ENCODE peak calls at places on chromosomes 13 and 19, in four cellular contexts. One of them, this sample, is unnamed.

GRCh38 chr19:19113040-19113541 is 25.2 kb downstream of the TMEM161A start:
- DNase-seq in IMR-90: peak
- DNase-seq in A549: peak
- DNase-seq in HepG2: peak
- DNase-seq in this sample: peak

GRCh38 chr19:10566658-10567410 is 1.0 kb upstream of the KRI1 start:
- DNase-seq in HepG2: no peak
- DNase-seq in IMR-90: no peak
- DNase-seq in A549: no peak
- DNase-seq in this sample: peak

GRCh38 chr19:662962-663681 is at the start of gene RNF126:
- DNase-seq in IMR-90: peak
- DNase-seq in HepG2: peak
- DNase-seq in A549: peak
- DNase-seq in this sample: peak

GRCh38 chr13:59666504-59666903 is 497.2 kb downstream of the DIAPH3 start:
- DNase-seq in HepG2: no peak
- DNase-seq in IMR-90: peak
- DNase-seq in A549: no peak
- DNase-seq in this sample: no peak

GRCh38 chr13:50081106-50081898 is 66.1 kb downstream of the KCNRG start:
- DNase-seq in HepG2: no peak
- DNase-seq in A549: peak
- DNase-seq in IMR-90: no peak
- DNase-seq in this sample: peak

GRCh38 chr13:109180905-109181425 is 551.6 kb downstream of the MYO16 start:
- DNase-seq in A549: no peak
- DNase-seq in IMR-90: peak
- DNase-seq in HepG2: peak
- DNase-seq in this sample: no peak

GRCh38 chr19:22137791-22138190 is 59.0 kb downstream of the ZNF676 start:
- DNase-seq in HepG2: no peak
- DNase-seq in IMR-90: no peak
- DNase-seq in A549: no peak
- DNase-seq in this sample: no peak

GRCh38 chr19:10116085-10116865 is 3.4 kb downstream of the EIF3G start:
- DNase-seq in IMR-90: no peak
- DNase-seq in A549: no peak
- DNase-seq in HepG2: no peak
- DNase-seq in this sample: no peak

GRCh38 chr13:102651892-102652291 is 43.0 kb downstream of the METTL21C start:
- DNase-seq in HepG2: no peak
- DNase-seq in IMR-90: peak
- DNase-seq in A549: no peak
- DNase-seq in this sample: no peak

GRCh38 chr19:40416918-40417713 is 3.9 kb upstream of the PRX start:
- DNase-seq in A549: peak
- DNase-seq in IMR-90: peak
- DNase-seq in HepG2: peak
- DNase-seq in this sample: peak

GRCh38 chr13:51806571-51806970 is 2.6 kb upstream of the DHRS12 start:
- DNase-seq in IMR-90: peak
- DNase-seq in A549: peak
- DNase-seq in HepG2: no peak
- DNase-seq in this sample: no peak

GRCh38 chr19:45653634-45654033 is 14.4 kb upstream of the GIPR start:
- DNase-seq in HepG2: no peak
- DNase-seq in IMR-90: no peak
- DNase-seq in A549: no peak
- DNase-seq in this sample: no peak
- TF ChIP-seq MAZ in HepG2: no peak
- TF ChIP-seq MAZ in IMR-90: no peak
- TF ChIP-seq MAZ in A549: no peak
- TF ChIP-seq MAZ in this sample: no peak

GRCh38 chr13:95593462-95593861 is 40.9 kb downstream of the CLDN10 start:
- DNase-seq in A549: no peak
- DNase-seq in HepG2: no peak
- DNase-seq in IMR-90: no peak
- DNase-seq in this sample: no peak

GRCh38 chr13:95588721-95589120 is 36.2 kb downstream of the CLDN10 start:
- DNase-seq in A549: no peak
- DNase-seq in IMR-90: peak
- DNase-seq in HepG2: no peak
- DNase-seq in this sample: no peak

GRCh38 chr13:95585867-95586266 is 33.3 kb downstream of the CLDN10 start:
- DNase-seq in A549: no peak
- DNase-seq in IMR-90: no peak
- DNase-seq in HepG2: no peak
- DNase-seq in this sample: no peak

DNA sequence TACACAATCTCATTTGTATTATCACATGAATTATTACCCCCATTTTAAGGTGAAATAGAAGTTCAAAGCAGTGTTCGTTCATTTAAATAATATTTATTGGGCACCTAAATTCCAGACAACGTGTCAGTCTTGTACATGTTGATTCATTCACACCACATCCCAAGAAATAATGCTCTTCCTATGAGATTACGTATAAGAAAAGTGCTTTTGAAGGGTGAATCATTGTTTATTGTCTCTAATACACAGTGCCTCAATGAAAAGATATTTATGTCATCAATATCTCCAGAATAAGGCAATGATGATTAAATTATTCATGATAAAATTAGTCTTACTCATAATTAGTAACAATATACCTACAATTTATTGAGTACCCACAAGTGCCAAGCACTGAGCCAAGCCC is 35.6 kb downstream of the CLDN10 start:
- DNase-seq in A549: no peak
- DNase-seq in IMR-90: no peak
- DNase-seq in HepG2: no peak
- DNase-seq in this sample: no peak
- TF ChIP-seq MAZ in A549: no peak
- TF ChIP-seq MAZ in IMR-90: no peak
- TF ChIP-seq MAZ in HepG2: no peak
- TF ChIP-seq MAZ in this sample: no peak

GRCh38 chr13:38369058-38369457 is 19.4 kb downstream of the UFM1 start:
- DNase-seq in HepG2: no peak
- DNase-seq in A549: no peak
- DNase-seq in IMR-90: no peak
- DNase-seq in this sample: no peak

GRCh38 chr13:38372818-38373217 is 23.2 kb downstream of the UFM1 start:
- DNase-seq in A549: no peak
- DNase-seq in IMR-90: no peak
- DNase-seq in HepG2: no peak
- DNase-seq in this sample: no peak

GRCh38 chr13:38363219-38363618 is 13.6 kb downstream of the UFM1 start:
- DNase-seq in IMR-90: no peak
- DNase-seq in HepG2: no peak
- DNase-seq in A549: no peak
- DNase-seq in this sample: no peak

GRCh38 chr13:38361551-38362262 is 12.1 kb downstream of the UFM1 start:
- DNase-seq in HepG2: no peak
- DNase-seq in IMR-90: no peak
- DNase-seq in A549: no peak
- DNase-seq in this sample: no peak

DNA sequence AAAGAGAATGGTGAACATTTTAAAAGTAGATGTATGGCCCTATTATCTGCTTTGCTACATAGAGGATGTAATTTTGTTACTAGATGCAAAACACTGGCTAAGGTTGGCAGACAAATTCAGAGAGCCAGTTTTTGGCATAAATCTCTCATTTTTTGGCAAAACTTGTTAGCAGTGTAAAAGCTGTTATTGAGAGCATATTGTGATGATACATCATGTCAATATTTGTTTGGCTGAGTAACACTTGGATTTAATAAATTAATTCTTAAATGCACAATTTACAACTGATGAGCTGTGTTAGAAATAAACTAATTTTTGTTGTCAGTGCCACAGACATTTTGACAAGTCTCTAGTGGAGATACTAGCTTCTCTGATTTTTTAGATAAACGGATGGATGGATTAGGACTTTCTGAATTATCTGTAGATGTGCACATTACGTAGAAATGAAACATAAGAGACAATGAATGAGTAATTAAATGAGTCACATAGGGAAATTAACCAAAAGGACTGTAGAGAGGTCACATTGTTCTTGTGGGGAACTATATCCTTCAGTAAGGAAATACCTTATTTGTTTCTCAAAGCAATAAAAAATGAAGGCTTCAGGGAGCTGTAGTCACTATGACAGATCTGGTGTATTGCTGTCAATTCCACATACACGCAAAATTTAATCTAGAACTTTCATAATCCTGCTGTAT is 17.4 kb downstream of the UFM1 start:
- DNase-seq in HepG2: no peak
- DNase-seq in IMR-90: peak
- DNase-seq in A549: no peak
- DNase-seq in this sample: no peak
- TF ChIP-seq MAZ in HepG2: no peak
- TF ChIP-seq MAZ in IMR-90: no peak
- TF ChIP-seq MAZ in A549: no peak
- TF ChIP-seq MAZ in this sample: no peak

GRCh38 chr19:31386806-31387205 is 37.6 kb upstream of the TSHZ3 start:
- DNase-seq in IMR-90: no peak
- DNase-seq in HepG2: no peak
- DNase-seq in A549: no peak
- DNase-seq in this sample: no peak
- TF ChIP-seq MAZ in IMR-90: no peak
- TF ChIP-seq MAZ in HepG2: no peak
- TF ChIP-seq MAZ in A549: no peak
- TF ChIP-seq MAZ in this sample: no peak